ENCODE peak calls at places on chromosome 12, in six cellular contexts. Q, N, S, G, R and C are unnamed samples. For H3K27me3, the result is how much of the 10 kb centered on the place peaks cover.

GRCh38 chr12:67068773-67069450 is 200.2 kb upstream of the CAND1 start:
- DNase-seq in R (peak), S (peak), Q (no peak), N (no peak), G (no peak), C (no peak)

GRCh38 chr12:42565633-42566032 is 23.9 kb downstream of the PRICKLE1 start:
- DNase-seq in S (no peak), N (no peak), G (no peak), R (no peak), Q (no peak), C (no peak)

GRCh38 chr12:89309452-89309802 is 42.9 kb downstream of the DUSP6 start:
- DNase-seq in R (no peak), G (no peak), S (no peak), Q (no peak), N (no peak), C (no peak)

GRCh38 chr12:27293463-27293862 is 39.2 kb upstream of the BMAL2 start:
- DNase-seq in R (peak), N (no peak), Q (no peak), G (no peak), S (peak), C (no peak)

GRCh38 chr12:75439048-75439447 is 41.5 kb upstream of the GLIPR1 start:
- DNase-seq in N (no peak), S (no peak), Q (no peak), G (no peak), R (no peak), C (no peak)

GRCh38 chr12:17079251-17079909 is 473.4 kb upstream of the LMO3 start:
- DNase-seq in R (no peak), Q (no peak), S (no peak), N (no peak), G (no peak), C (no peak)

GRCh38 chr12:47328831-47329545 is 249.2 kb upstream of the AMIGO2 start:
- DNase-seq in R (no peak), S (no peak), Q (no peak), G (no peak), N (no peak), C (no peak)

GRCh38 chr12:15540469-15540872 is 218.2 kb downstream of the PTPRO start:
- DNase-seq in G (no peak), S (no peak), R (no peak), Q (no peak), N (no peak), C (no peak)

GRCh38 chr12:128307791-128308190 is 40.8 kb downstream of the TMEM132C start:
- DNase-seq in S (no peak), R (no peak), G (no peak), Q (no peak), N (no peak), C (no peak)

GRCh38 chr12:117329756-117330155 is 31.7 kb downstream of the NOS1 start:
- DNase-seq in N (no peak), G (no peak), Q (no peak), S (no peak), R (no peak), C (no peak)

GRCh38 chr12:52370906-52371608 is 3.8 kb upstream of the KRT85 start:
- DNase-seq in R (peak), G (no peak), N (no peak), S (no peak), Q (no peak), C (no peak)

GRCh38 chr12:82608706-82609105 is 78.0 kb upstream of the TMTC2 start:
- DNase-seq in N (no peak), S (no peak), Q (no peak), G (no peak), R (no peak), C (no peak)

DNA sequence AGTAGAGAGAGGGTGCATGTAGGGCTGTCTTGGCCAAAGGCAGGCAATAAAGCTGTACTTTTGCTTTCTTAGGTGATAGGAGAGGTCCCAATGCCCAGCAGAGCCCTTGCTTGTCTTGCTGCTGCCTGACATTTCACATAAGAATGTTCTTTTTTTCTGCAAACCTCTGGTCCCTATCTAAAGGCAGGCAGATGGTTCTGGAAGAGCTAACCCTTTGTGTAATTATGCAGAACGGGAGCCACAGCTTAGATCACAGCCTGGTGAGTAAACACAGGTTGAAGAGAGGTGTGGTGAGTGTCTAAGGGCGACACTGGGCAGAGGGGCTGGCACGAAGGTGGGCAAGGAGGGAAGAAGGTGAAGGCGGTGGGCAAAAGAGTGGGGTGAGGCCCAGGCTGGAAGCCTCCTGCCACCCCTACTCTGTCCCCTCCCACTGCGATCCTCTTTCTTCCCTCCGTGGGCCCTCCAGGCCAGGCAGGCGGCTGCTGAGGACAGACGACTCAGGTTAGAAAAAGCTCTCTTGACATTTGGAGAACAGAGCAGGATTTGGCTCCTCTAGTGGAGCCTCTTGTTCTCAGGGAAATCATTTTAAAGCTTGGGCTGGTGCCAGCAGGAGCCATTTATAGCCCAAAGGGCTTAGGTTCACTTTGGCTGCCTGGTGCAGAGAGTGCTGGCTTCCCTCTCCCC is 42.8 kb downstream of the PRMT8 start:
- DNase-seq in Q (peak), R (peak), N (no peak), G (no peak), S (peak), C (no peak)
- H3K27me3 ChIP-seq in Q (under half), R (under half), N (under half), G (under half), S (under half), C (under half)

GRCh38 chr12:108562348-108563134 is at the start of gene ISCU:
- DNase-seq in N (peak), R (peak), G (peak), Q (peak), S (peak), C (peak)
- TF ChIP-seq POLR2A in N (peak), R (peak), G (peak), Q (peak), S (peak), C (no peak)

DNA sequence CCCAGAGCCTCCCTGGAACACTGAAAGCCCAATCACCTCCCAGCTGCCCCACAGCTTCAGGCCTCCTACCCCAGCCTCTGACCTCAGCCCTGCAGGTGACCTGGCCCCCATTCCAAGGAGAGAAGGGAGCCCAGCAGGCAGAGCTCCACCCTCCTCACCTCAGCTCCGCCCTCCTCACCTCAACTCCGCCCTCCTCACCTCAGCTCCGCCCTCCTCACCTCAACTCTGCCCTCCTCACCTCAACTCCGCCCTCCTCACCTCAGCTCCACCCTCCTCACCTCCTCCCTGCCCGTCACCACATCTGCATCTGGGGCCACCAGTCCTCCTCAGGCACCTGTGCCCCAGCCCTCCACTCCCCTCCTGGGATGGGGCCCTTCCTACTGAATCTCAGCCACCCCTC is 112.2 kb upstream of the SFSWAP start:
- DNase-seq in N (no peak), R (no peak), Q (no peak), S (no peak), G (no peak), C (no peak)
- H3K27me3 ChIP-seq in N (under half), R (under half), Q (under half), S (under half), G (under half), C (under half)

GRCh38 chr12:56634242-56634836 is 4.2 kb upstream of the BAZ2A start:
- DNase-seq in N (peak), S (peak), G (no peak), Q (no peak), R (peak), C (no peak)

GRCh38 chr12:56636118-56636674 is 6.1 kb upstream of the BAZ2A start:
- DNase-seq in N (peak), R (peak), Q (peak), S (peak), G (peak), C (no peak)

GRCh38 chr12:56633465-56634241 is 3.5 kb upstream of the BAZ2A start:
- DNase-seq in N (no peak), S (no peak), G (no peak), Q (no peak), R (no peak), C (no peak)

GRCh38 chr12:56635539-56636117 is 5.5 kb upstream of the BAZ2A start:
- DNase-seq in Q (no peak), N (peak), G (no peak), S (no peak), R (no peak), C (no peak)

DNA sequence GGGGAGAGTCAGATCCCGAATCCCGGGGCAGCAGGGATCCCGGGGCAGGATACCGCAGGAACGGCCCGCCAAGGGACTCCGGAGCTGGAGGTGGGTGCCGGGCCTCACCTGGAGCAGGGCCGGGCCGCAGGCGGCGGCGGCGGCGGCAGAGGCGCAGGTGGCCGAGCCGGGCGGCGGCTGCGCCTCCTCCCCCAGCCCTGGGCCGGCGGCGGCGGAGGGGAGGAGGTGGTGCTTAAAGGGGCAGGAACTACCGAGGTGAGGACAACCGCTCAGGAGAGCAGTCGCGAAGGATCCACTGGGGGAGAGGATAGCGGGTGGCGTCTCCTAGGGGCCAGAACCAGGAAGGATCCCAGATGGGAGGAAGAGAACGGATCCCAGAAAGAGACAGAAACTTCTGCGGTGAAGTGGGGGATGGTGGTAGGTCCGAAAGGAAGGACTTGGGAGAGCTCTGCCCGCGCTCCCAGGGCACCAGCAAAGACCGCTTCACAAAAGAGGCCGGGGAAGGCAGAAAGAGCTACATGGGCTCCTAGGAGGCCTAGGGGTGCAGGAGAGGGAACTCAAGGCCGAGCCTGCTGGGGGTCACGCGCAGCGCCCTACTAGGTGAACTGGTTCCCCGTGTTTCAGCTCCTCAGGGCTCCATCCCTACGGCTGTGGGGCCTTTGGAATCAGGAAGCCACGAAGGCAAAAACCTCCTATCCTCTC is 4.9 kb upstream of the BAZ2A start:
- DNase-seq in N (peak), S (peak), G (no peak), Q (peak), R (peak), C (no peak)
- TF ChIP-seq POLR2A in N (peak), S (peak), G (peak), Q (no peak), R (peak), C (peak)

GRCh38 chr12:53735556-53735955 is 8.3 kb upstream of the CALCOCO1 start:
- DNase-seq in Q (no peak), R (no peak), S (peak), N (no peak), G (no peak), C (no peak)
- H3K27me3 ChIP-seq in Q (under half), R (half or more), S (under half), N (under half), G (under half), C (under half)

DNA sequence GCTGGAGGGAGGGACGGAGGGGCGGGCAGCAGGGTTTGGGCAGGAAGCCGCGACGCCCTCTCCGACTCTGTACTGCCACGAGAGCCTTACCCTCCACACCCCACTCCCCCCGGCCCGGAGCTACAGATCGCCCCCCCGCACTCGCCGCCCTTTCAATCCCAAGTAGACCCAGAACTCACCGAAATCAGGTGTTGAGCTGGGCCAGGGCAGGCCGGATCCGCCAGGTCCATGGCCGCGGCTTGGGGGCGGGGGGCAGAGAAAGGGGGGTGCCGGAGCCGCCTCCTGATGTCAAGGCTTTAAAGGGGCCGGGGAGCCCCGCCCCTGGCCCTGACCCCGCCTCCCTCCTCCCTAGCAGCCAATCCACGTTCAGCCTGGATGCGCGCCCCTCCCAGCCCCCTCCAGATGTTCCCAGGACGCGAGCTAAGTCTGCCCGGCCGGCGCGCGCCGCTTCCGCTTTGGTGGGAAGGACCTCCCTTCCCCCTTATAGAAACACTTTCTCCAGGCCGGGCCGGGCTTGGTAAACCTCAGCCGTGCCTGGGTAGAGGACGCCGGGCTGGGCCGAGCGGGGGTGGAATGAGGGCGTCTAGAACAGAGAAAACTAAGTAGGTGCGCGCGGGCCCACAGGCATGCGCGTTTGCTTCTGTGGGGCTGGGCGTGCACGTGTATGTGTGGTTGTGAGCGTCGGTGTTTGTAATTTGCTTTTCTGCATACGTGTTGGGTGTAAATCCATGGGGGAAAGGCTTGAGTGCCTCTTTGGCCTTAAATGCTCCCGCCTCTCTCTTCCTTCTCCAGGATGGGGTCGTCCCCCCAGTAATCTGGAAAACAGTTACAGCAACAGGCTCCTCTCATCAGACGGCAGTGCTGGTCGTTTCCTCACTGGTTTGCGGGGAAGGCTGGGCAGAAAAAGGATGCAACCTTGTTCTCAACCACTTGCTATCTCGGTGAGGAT is at the start of gene NCKAP5L:
- DNase-seq in N (peak), G (no peak), Q (peak), R (peak), S (peak), C (peak)
- TF ChIP-seq POLR2A in N (no peak), G (peak), Q (no peak), R (peak), S (peak), C (peak)

GRCh38 chr12:106084048-106084671 is 54.6 kb downstream of the NUAK1 start:
- DNase-seq in G (no peak), Q (no peak), S (no peak), R (no peak), N (no peak), C (no peak)

GRCh38 chr12:106082216-106083175 is 56.3 kb downstream of the NUAK1 start:
- DNase-seq in R (no peak), S (no peak), N (no peak), G (no peak), Q (no peak), C (no peak)

GRCh38 chr12:106086696-106087095 is 52.1 kb downstream of the NUAK1 start:
- DNase-seq in R (no peak), S (no peak), G (no peak), Q (no peak), N (no peak), C (no peak)

GRCh38 chr12:106084759-106085158 is 54.0 kb downstream of the NUAK1 start:
- DNase-seq in R (no peak), Q (no peak), G (no peak), S (no peak), N (no peak), C (no peak)

GRCh38 chr12:106085213-106085612 is 53.5 kb downstream of the NUAK1 start:
- DNase-seq in G (no peak), N (no peak), Q (no peak), R (no peak), S (no peak), C (no peak)
- H3K27me3 ChIP-seq in G (under half), N (under half), Q (under half), R (under half), S (under half), C (under half)

DNA sequence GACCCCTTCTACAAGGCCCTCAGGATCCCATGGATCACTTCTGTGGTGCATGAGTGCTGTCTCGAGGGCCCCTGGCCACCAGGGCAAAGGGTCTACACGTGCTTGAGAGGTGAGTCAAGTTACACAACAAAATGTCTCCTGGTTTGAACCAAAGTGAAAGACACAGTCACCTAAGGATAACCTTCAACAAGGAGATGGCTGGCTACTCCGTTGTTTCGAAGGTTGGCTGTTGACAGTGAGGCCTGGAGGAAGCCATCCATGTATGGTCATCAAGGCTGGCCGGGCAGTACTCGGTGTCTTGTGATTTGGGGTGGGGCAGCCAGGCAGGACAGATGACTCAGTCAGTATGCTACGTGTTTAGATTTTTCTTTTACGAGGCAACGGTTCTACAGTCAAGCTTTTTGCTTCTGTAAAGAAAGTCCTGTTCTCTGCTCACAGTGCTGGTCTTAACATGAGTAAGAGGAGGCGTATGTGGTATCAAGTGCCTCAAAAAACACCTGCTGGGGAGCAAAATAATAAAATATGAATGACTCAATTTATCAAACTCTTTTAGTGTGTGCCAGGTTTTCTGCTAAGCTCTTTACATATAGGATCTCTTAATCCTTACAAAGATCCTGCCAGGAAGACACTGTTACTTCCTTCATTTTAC is 18.0 kb upstream of the NT5DC3 start:
- DNase-seq in S (peak), Q (no peak), G (no peak), N (no peak), R (peak), C (no peak)
- TF ChIP-seq POLR2A in S (peak), Q (no peak), G (no peak), N (no peak), R (peak), C (peak)

GRCh38 chr12:6199211-6199530 is 1.0 kb upstream of the CD9 start:
- DNase-seq in G (no peak), R (no peak), S (no peak), Q (no peak), N (no peak), C (no peak)
- H3K27me3 ChIP-seq in G (under half), R (under half), S (under half), Q (under half), N (under half), C (under half)